ENCODE peak calls at places on chromosomes 4 and X, in ten cellular contexts. N is cardiac muscle cell; F is spleen; W is tibial artery; S is heart left ventricle; E is lower leg skin; C is fibroblast of mammary gland; D is HCT116; M is activated CD8-positive, alpha-beta T cell treated with anti-CD3 and anti-CD28 coated beads for 36 hours; Q is IMR-90. J is an unnamed sample.
A peak's percentile ranks its signal among the peaks of the same experiment; 100 is the strongest.

GRCh38 chrX:47384502-47384901 is 14.1 kb downstream of the ZNF157 start:
- DNase-seq in N (peak; percentile 70), F (peak; percentile 80), W (peak; percentile 61), S (peak; percentile 32), E (peak; percentile 88), C (peak; percentile 64), D (peak; percentile 61), M (peak; percentile 78), Q (peak; percentile 57), J (no peak)

GRCh38 chr4:38119663-38120374 is 159.6 kb downstream of the PTTG2 start:
- DNase-seq in N (peak; percentile 62), F (no peak), W (no peak), S (peak; percentile 40), E (no peak), C (peak; percentile 83), D (no peak), M (no peak), Q (peak; percentile 88), J (no peak)

GRCh38 chr4:67963345-67963744 is at the start of gene TMPRSS11A:
- DNase-seq in N (no peak), F (no peak), W (no peak), S (no peak), E (no peak), C (no peak), D (no peak), M (no peak), Q (no peak), J (no peak)

GRCh38 chrX:144040793-144041192 is 156.9 kb downstream of the UBE2NL start:
- DNase-seq in N (no peak), F (no peak), W (no peak), S (no peak), E (no peak), C (no peak), D (no peak), M (no peak), Q (no peak), J (no peak)

GRCh38 chrX:1416965-1417760 is 25.2 kb upstream of the SLC25A6 start:
- DNase-seq in N (no peak), F (peak; percentile 40), W (peak; percentile 23), S (no peak), E (no peak), C (no peak), D (no peak), M (no peak), Q (no peak), J (no peak)

GRCh38 chr4:127370495-127371069 is 262.2 kb upstream of the INTU start:
- DNase-seq in N (peak; percentile 40), F (no peak), W (peak; percentile 66), S (peak; percentile 8), E (no peak), C (peak; percentile 10), D (no peak), M (no peak), Q (peak; percentile 1), J (no peak)

GRCh38 chr4:3767569-3768288 is 1.5 kb downstream of the ADRA2C start:
- DNase-seq in N (peak; percentile 15), F (no peak), W (no peak), S (no peak), E (no peak), C (no peak), D (no peak), M (peak; percentile 22), Q (no peak), J (no peak)

GRCh38 chr4:89619230-89619962 is 217.6 kb downstream of the SNCA start:
- DNase-seq in N (peak; percentile 18), F (no peak), W (no peak), S (no peak), E (no peak), C (no peak), D (no peak), M (peak; percentile 31), Q (no peak), J (no peak)

GRCh38 chr4:146488495-146489174 is 33.1 kb downstream of the SLC10A7 start:
- DNase-seq in N (peak; percentile 87), F (no peak), W (no peak), S (no peak), E (no peak), C (no peak), D (no peak), M (no peak), Q (peak; percentile 17), J (no peak)

GRCh38 chr4:6932475-6932874 is 22.8 kb downstream of the TBC1D14 start:
- DNase-seq in N (no peak), F (no peak), W (no peak), S (no peak), E (no peak), C (no peak), D (no peak), M (no peak), Q (no peak), J (no peak)

GRCh38 chrX:38008658-38009057 is 2.3 kb downstream of the SYTL5 start:
- DNase-seq in N (no peak), F (no peak), W (no peak), S (no peak), E (no peak), C (no peak), D (no peak), M (no peak), Q (no peak), J (no peak)
- TF ChIP-seq CTCF in N (no peak), F (no peak), W (no peak), S (no peak), E (no peak), C (no peak), D (no peak), M (no peak), Q (no peak), J (no peak)

DNA sequence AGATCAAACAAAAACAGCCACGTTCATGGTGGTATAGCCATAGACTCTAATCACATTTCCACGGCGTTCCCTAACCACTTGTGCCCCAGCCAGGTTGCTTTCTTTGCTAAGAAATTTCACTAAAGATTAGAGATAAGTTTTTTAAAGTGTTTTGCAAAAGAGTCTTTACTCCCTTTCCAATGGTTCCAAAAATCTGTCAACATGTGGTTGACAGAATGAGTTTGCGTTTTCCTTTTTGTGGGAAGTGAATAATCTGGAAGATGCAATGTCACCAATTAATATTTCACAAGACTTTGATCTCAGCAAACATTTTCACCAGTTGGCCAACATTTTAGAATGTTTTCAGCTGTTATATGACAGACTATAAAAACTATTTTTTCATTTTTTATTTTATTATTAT is 35.3 kb downstream of the CXCL1 start:
- DNase-seq in N (peak; percentile 96), F (no peak), W (no peak), S (no peak), E (no peak), C (peak; percentile 92), D (no peak), M (no peak), Q (no peak), J (no peak)
- TF ChIP-seq CTCF in N (no peak), F (no peak), W (no peak), S (no peak), E (no peak), C (no peak), D (no peak), M (no peak), Q (no peak), J (no peak)

GRCh38 chr4:54967289-54967688 is 158.1 kb downstream of the KDR start:
- DNase-seq in N (no peak), F (no peak), W (no peak), S (no peak), E (no peak), C (no peak), D (no peak), M (no peak), Q (no peak), J (no peak)

GRCh38 chr4:54976682-54977081 is 148.7 kb downstream of the KDR start:
- DNase-seq in N (no peak), F (no peak), W (no peak), S (no peak), E (no peak), C (no peak), D (no peak), M (no peak), Q (no peak), J (no peak)

GRCh38 chr4:54971474-54971950 is 153.9 kb downstream of the KDR start:
- DNase-seq in N (peak; percentile 74), F (no peak), W (no peak), S (no peak), E (no peak), C (peak; percentile 63), D (peak; percentile 53), M (peak; percentile 22), Q (peak; percentile 53), J (no peak)
- TF ChIP-seq CTCF in N (peak; percentile 71), F (peak; percentile 14), W (peak; percentile 70), S (peak; percentile 79), E (no peak), C (peak; percentile 66), D (peak; percentile 68), M (peak; percentile 71), Q (peak; percentile 57), J (no peak)

GRCh38 chrX:100609591-100609990 is 24.9 kb downstream of the TNMD start:
- DNase-seq in N (no peak), F (no peak), W (no peak), S (no peak), E (no peak), C (no peak), D (no peak), M (no peak), Q (no peak), J (no peak)

GRCh38 chrX:100611951-100612350 is 24.7 kb downstream of the TSPAN6 start:
- DNase-seq in N (no peak), F (no peak), W (no peak), S (no peak), E (no peak), C (no peak), D (no peak), M (no peak), Q (no peak), J (no peak)

GRCh38 chrX:100615015-100615414 is 21.6 kb downstream of the TSPAN6 start:
- DNase-seq in N (peak; percentile 80), F (no peak), W (no peak), S (peak; percentile 6), E (no peak), C (peak; percentile 75), D (peak; percentile 22), M (no peak), Q (peak; percentile 68), J (no peak)
- TF ChIP-seq CTCF in N (peak; percentile 58), F (peak; percentile 22), W (peak; percentile 7), S (peak; percentile 45), E (no peak), C (peak; percentile 77), D (peak; percentile 51), M (peak; percentile 26), Q (peak; percentile 64), J (no peak)

GRCh38 chr4:140704964-140705363 is 51.2 kb downstream of the TBC1D9 start:
- DNase-seq in N (no peak), F (no peak), W (no peak), S (no peak), E (no peak), C (no peak), D (no peak), M (no peak), Q (no peak), J (no peak)
- TF ChIP-seq CTCF in N (no peak), F (no peak), W (no peak), S (no peak), E (no peak), C (no peak), D (no peak), M (no peak), Q (no peak), J (no peak)

GRCh38 chrX:102714994-102715393 is 2.7 kb downstream of the GPRASP2 start:
- DNase-seq in N (no peak), F (no peak), W (no peak), S (no peak), E (no peak), C (peak; percentile 7), D (no peak), M (no peak), Q (no peak), J (no peak)
- TF ChIP-seq CTCF in N (no peak), F (no peak), W (no peak), S (no peak), E (no peak), C (peak; percentile 0), D (no peak), M (no peak), Q (no peak), J (no peak)